ENCODE peak calls at places on chromosomes 4 and X, in ten cellular contexts. A, N, F, B, Y, E, T, H, S and G are unnamed samples.

GRCh38 chr4:87093443-87094123 is 126.8 kb downstream of the KLHL8 start:
- DNase-seq in A (no peak), N (peak; percentile 29), F (peak; percentile 79), B (peak; percentile 28), Y (no peak), E (peak; percentile 50), T (peak; percentile 35), H (peak; percentile 22), S (peak; percentile 43), G (no peak)

GRCh38 chr4:42371306-42372063 is 25.8 kb upstream of the SHISA3 start:
- DNase-seq in A (no peak), N (no peak), F (peak; percentile 72), B (peak; percentile 60), Y (no peak), E (peak; percentile 42), T (no peak), H (no peak), S (no peak), G (no peak)

GRCh38 chrX:20988118-20988517 is 386.1 kb upstream of the CNKSR2 start:
- DNase-seq in A (no peak), N (no peak), F (no peak), B (no peak), Y (no peak), E (no peak), T (no peak), H (no peak), S (no peak), G (no peak)

GRCh38 chrX:49058794-49059193 is at the start of gene CCDC120:
- DNase-seq in A (no peak), N (no peak), F (no peak), B (no peak), Y (no peak), E (peak; percentile 65), T (no peak), H (no peak), S (no peak), G (no peak)

GRCh38 chr4:123555500-123556273 is 159.1 kb downstream of the SPRY1 start:
- DNase-seq in A (peak; percentile 91), N (no peak), F (peak; percentile 14), B (peak; percentile 93), Y (no peak), E (peak; percentile 96), T (no peak), H (no peak), S (no peak), G (peak; percentile 85)

GRCh38 chrX:117788339-117788738 is 328.3 kb downstream of the KLHL13 start:
- DNase-seq in A (no peak), N (no peak), F (no peak), B (no peak), Y (no peak), E (no peak), T (no peak), H (no peak), S (no peak), G (no peak)

GRCh38 chr4:166527500-166527899 is 654.5 kb downstream of the TLL1 start:
- DNase-seq in A (no peak), N (no peak), F (no peak), B (no peak), Y (no peak), E (no peak), T (no peak), H (no peak), S (no peak), G (no peak)

GRCh38 chr4:150098214-150098613 is 20.0 kb downstream of the DCLK2 start:
- DNase-seq in A (no peak), N (no peak), F (no peak), B (no peak), Y (no peak), E (no peak), T (no peak), H (no peak), S (no peak), G (no peak)

GRCh38 chrX:50152421-50152820 is 48.4 kb downstream of the AKAP4 start:
- DNase-seq in A (no peak), N (no peak), F (no peak), B (no peak), Y (no peak), E (no peak), T (no peak), H (no peak), S (no peak), G (no peak)

GRCh38 chrX:102650903-102651241 is 411 bp upstream of the GPRASP1 start:
- DNase-seq in A (no peak), N (no peak), F (no peak), B (no peak), Y (no peak), E (no peak), T (no peak), H (no peak), S (no peak), G (no peak)

GRCh38 chr4:83334425-83335241 is at the start of gene HPSE:
- DNase-seq in A (peak; percentile 82), N (peak; percentile 77), F (peak; percentile 94), B (peak; percentile 72), Y (peak; percentile 46), E (peak; percentile 85), T (peak; percentile 45), H (peak; percentile 60), S (peak; percentile 53), G (peak; percentile 78)

GRCh38 chr4:47703964-47704363 is 133.9 kb downstream of the CORIN start:
- DNase-seq in A (no peak), N (no peak), F (no peak), B (no peak), Y (no peak), E (peak; percentile 27), T (no peak), H (no peak), S (no peak), G (no peak)